ENCODE peak calls at places on chromosome 5, in four cellular contexts. One of them, this sample, is unnamed.

GRCh38 chr5:36878421-36879088 is 2.0 kb downstream of the NIPBL start:
- DNase-seq in GM04504: no peak
- DNase-seq in activated CD4-positive, alpha-beta T cell treated with anti-CD3 and anti-CD28 coated beads, Interleukin-2, amount 50 U/mL, for 1 hour: no peak
- DNase-seq in dermis blood vessel endothelial cell: peak
- DNase-seq in this sample: peak

GRCh38 chr5:9361835-9362234 is 184.0 kb downstream of the SEMA5A start:
- DNase-seq in dermis blood vessel endothelial cell: no peak
- DNase-seq in GM04504: no peak
- DNase-seq in activated CD4-positive, alpha-beta T cell treated with anti-CD3 and anti-CD28 coated beads, Interleukin-2, amount 50 U/mL, for 1 hour: peak
- DNase-seq in this sample: peak

GRCh38 chr5:116734717-116735072 is 160.1 kb upstream of the SEMA6A start:
- DNase-seq in GM04504: no peak
- DNase-seq in activated CD4-positive, alpha-beta T cell treated with anti-CD3 and anti-CD28 coated beads, Interleukin-2, amount 50 U/mL, for 1 hour: no peak
- DNase-seq in dermis blood vessel endothelial cell: no peak
- DNase-seq in this sample: no peak

GRCh38 chr5:88021141-88021540 is 247.5 kb downstream of the TMEM161B start:
- DNase-seq in dermis blood vessel endothelial cell: no peak
- DNase-seq in activated CD4-positive, alpha-beta T cell treated with anti-CD3 and anti-CD28 coated beads, Interleukin-2, amount 50 U/mL, for 1 hour: no peak
- DNase-seq in GM04504: no peak
- DNase-seq in this sample: no peak

GRCh38 chr5:65811004-65811403 is 89.0 kb downstream of the NLN start:
- DNase-seq in dermis blood vessel endothelial cell: no peak
- DNase-seq in activated CD4-positive, alpha-beta T cell treated with anti-CD3 and anti-CD28 coated beads, Interleukin-2, amount 50 U/mL, for 1 hour: no peak
- DNase-seq in GM04504: no peak
- DNase-seq in this sample: no peak

GRCh38 chr5:133370281-133370890 is 242.0 kb downstream of the FSTL4 start:
- DNase-seq in activated CD4-positive, alpha-beta T cell treated with anti-CD3 and anti-CD28 coated beads, Interleukin-2, amount 50 U/mL, for 1 hour: no peak
- DNase-seq in GM04504: no peak
- DNase-seq in dermis blood vessel endothelial cell: no peak
- DNase-seq in this sample: no peak

GRCh38 chr5:68834486-68834885 is 259.3 kb upstream of the SLC30A5 start:
- DNase-seq in activated CD4-positive, alpha-beta T cell treated with anti-CD3 and anti-CD28 coated beads, Interleukin-2, amount 50 U/mL, for 1 hour: no peak
- DNase-seq in GM04504: peak
- DNase-seq in dermis blood vessel endothelial cell: no peak
- DNase-seq in this sample: no peak

GRCh38 chr5:178438746-178439260 is 151.4 kb downstream of the COL23A1 start:
- DNase-seq in GM04504: no peak
- DNase-seq in activated CD4-positive, alpha-beta T cell treated with anti-CD3 and anti-CD28 coated beads, Interleukin-2, amount 50 U/mL, for 1 hour: no peak
- DNase-seq in dermis blood vessel endothelial cell: no peak
- DNase-seq in this sample: no peak

GRCh38 chr5:81165493-81166119 is 67.5 kb upstream of the CKMT2 start:
- DNase-seq in dermis blood vessel endothelial cell: peak
- DNase-seq in activated CD4-positive, alpha-beta T cell treated with anti-CD3 and anti-CD28 coated beads, Interleukin-2, amount 50 U/mL, for 1 hour: peak
- DNase-seq in GM04504: peak
- DNase-seq in this sample: peak

GRCh38 chr5:78983601-78984000 is 1.5 kb downstream of the ARSB start:
- DNase-seq in activated CD4-positive, alpha-beta T cell treated with anti-CD3 and anti-CD28 coated beads, Interleukin-2, amount 50 U/mL, for 1 hour: no peak
- DNase-seq in dermis blood vessel endothelial cell: peak
- DNase-seq in GM04504: no peak
- DNase-seq in this sample: no peak

GRCh38 chr5:132473019-132473531 is 17.5 kb downstream of the IRF1 start:
- DNase-seq in GM04504: no peak
- DNase-seq in activated CD4-positive, alpha-beta T cell treated with anti-CD3 and anti-CD28 coated beads, Interleukin-2, amount 50 U/mL, for 1 hour: peak
- DNase-seq in dermis blood vessel endothelial cell: no peak
- DNase-seq in this sample: no peak

GRCh38 chr5:179310439-179311090 is 34.7 kb downstream of the ADAMTS2 start:
- DNase-seq in activated CD4-positive, alpha-beta T cell treated with anti-CD3 and anti-CD28 coated beads, Interleukin-2, amount 50 U/mL, for 1 hour: no peak
- DNase-seq in GM04504: no peak
- DNase-seq in dermis blood vessel endothelial cell: no peak
- DNase-seq in this sample: no peak

GRCh38 chr5:132001647-132002561 is 9.6 kb downstream of the ACSL6 start:
- DNase-seq in activated CD4-positive, alpha-beta T cell treated with anti-CD3 and anti-CD28 coated beads, Interleukin-2, amount 50 U/mL, for 1 hour: no peak
- DNase-seq in GM04504: peak
- DNase-seq in dermis blood vessel endothelial cell: peak
- DNase-seq in this sample: peak

GRCh38 chr5:593511-593910 is 18.6 kb upstream of the CEP72 start:
- DNase-seq in dermis blood vessel endothelial cell: no peak
- DNase-seq in activated CD4-positive, alpha-beta T cell treated with anti-CD3 and anti-CD28 coated beads, Interleukin-2, amount 50 U/mL, for 1 hour: no peak
- DNase-seq in GM04504: no peak
- DNase-seq in this sample: no peak

GRCh38 chr5:73764586-73764985 is 138.6 kb downstream of the ARHGEF28 start:
- DNase-seq in GM04504: no peak
- DNase-seq in dermis blood vessel endothelial cell: peak
- DNase-seq in activated CD4-positive, alpha-beta T cell treated with anti-CD3 and anti-CD28 coated beads, Interleukin-2, amount 50 U/mL, for 1 hour: no peak
- DNase-seq in this sample: no peak

GRCh38 chr5:148909001-148909400 is 82.6 kb downstream of the ADRB2 start:
- DNase-seq in dermis blood vessel endothelial cell: peak
- DNase-seq in activated CD4-positive, alpha-beta T cell treated with anti-CD3 and anti-CD28 coated beads, Interleukin-2, amount 50 U/mL, for 1 hour: no peak
- DNase-seq in GM04504: peak
- DNase-seq in this sample: peak

GRCh38 chr5:172939045-172939444 is 20.2 kb upstream of the RPL26L1 start:
- DNase-seq in activated CD4-positive, alpha-beta T cell treated with anti-CD3 and anti-CD28 coated beads, Interleukin-2, amount 50 U/mL, for 1 hour: no peak
- DNase-seq in dermis blood vessel endothelial cell: peak
- DNase-seq in GM04504: no peak
- DNase-seq in this sample: no peak

GRCh38 chr5:35354751-35355150 is 124.5 kb upstream of the PRLR start:
- DNase-seq in GM04504: peak
- DNase-seq in activated CD4-positive, alpha-beta T cell treated with anti-CD3 and anti-CD28 coated beads, Interleukin-2, amount 50 U/mL, for 1 hour: no peak
- DNase-seq in dermis blood vessel endothelial cell: no peak
- DNase-seq in this sample: no peak

GRCh38 chr5:28896949-28897348 is 1858.6 kb upstream of the CDH9 start:
- DNase-seq in activated CD4-positive, alpha-beta T cell treated with anti-CD3 and anti-CD28 coated beads, Interleukin-2, amount 50 U/mL, for 1 hour: no peak
- DNase-seq in GM04504: no peak
- DNase-seq in dermis blood vessel endothelial cell: no peak
- DNase-seq in this sample: no peak

This sample was measured in dermis microvascular lymphatic vessel endothelial cell.